ENCODE peak calls at places on chromosome 9, in ten cellular contexts. One of them, this sample, is unnamed.

GRCh38 chr9:17578911-17579793 is at the start of gene SH3GL2:
- DNase-seq in thyroid gland: peak
- DNase-seq in fibroblast of pulmonary artery: peak
- DNase-seq in transverse colon: peak
- DNase-seq in mammary epithelial cell: peak
- DNase-seq in spleen: no peak
- DNase-seq in MM.1S: peak
- DNase-seq in foreskin fibroblast: peak
- DNase-seq in mucosa of descending colon: peak
- DNase-seq in fibroblast of lung: peak
- DNase-seq in this sample: peak

GRCh38 chr9:107480386-107480789 is 9.2 kb downstream of the KLF4 start:
- DNase-seq in fibroblast of lung: peak
- DNase-seq in mucosa of descending colon: peak
- DNase-seq in mammary epithelial cell: peak
- DNase-seq in thyroid gland: peak
- DNase-seq in spleen: no peak
- DNase-seq in foreskin fibroblast: peak
- DNase-seq in MM.1S: peak
- DNase-seq in fibroblast of pulmonary artery: peak
- DNase-seq in transverse colon: no peak
- DNase-seq in this sample: no peak

GRCh38 chr9:85377751-85378289 is 363.9 kb downstream of the AGTPBP1 start:
- DNase-seq in mucosa of descending colon: no peak
- DNase-seq in transverse colon: no peak
- DNase-seq in mammary epithelial cell: peak
- DNase-seq in spleen: no peak
- DNase-seq in fibroblast of pulmonary artery: no peak
- DNase-seq in fibroblast of lung: no peak
- DNase-seq in thyroid gland: no peak
- DNase-seq in foreskin fibroblast: peak
- DNase-seq in MM.1S: no peak
- DNase-seq in this sample: peak

GRCh38 chr9:14281136-14281795 is 32.7 kb downstream of the NFIB start:
- DNase-seq in spleen: no peak
- DNase-seq in mammary epithelial cell: no peak
- DNase-seq in foreskin fibroblast: no peak
- DNase-seq in mucosa of descending colon: no peak
- DNase-seq in transverse colon: no peak
- DNase-seq in fibroblast of lung: no peak
- DNase-seq in MM.1S: no peak
- DNase-seq in thyroid gland: no peak
- DNase-seq in fibroblast of pulmonary artery: no peak
- DNase-seq in this sample: no peak

GRCh38 chr9:126625329-126626116 is 11.8 kb downstream of the LMX1B start:
- DNase-seq in mammary epithelial cell: no peak
- DNase-seq in mucosa of descending colon: no peak
- DNase-seq in MM.1S: no peak
- DNase-seq in foreskin fibroblast: no peak
- DNase-seq in fibroblast of pulmonary artery: no peak
- DNase-seq in thyroid gland: no peak
- DNase-seq in transverse colon: no peak
- DNase-seq in spleen: no peak
- DNase-seq in fibroblast of lung: no peak
- DNase-seq in this sample: no peak

GRCh38 chr9:76534031-76534430 is 75.0 kb downstream of the GCNT1 start:
- DNase-seq in mammary epithelial cell: no peak
- DNase-seq in MM.1S: no peak
- DNase-seq in fibroblast of lung: peak
- DNase-seq in foreskin fibroblast: no peak
- DNase-seq in thyroid gland: no peak
- DNase-seq in fibroblast of pulmonary artery: peak
- DNase-seq in mucosa of descending colon: no peak
- DNase-seq in spleen: no peak
- DNase-seq in transverse colon: no peak
- DNase-seq in this sample: no peak

GRCh38 chr9:83011611-83012010 is 51.3 kb downstream of the RASEF start:
- DNase-seq in fibroblast of pulmonary artery: no peak
- DNase-seq in mucosa of descending colon: no peak
- DNase-seq in foreskin fibroblast: no peak
- DNase-seq in mammary epithelial cell: no peak
- DNase-seq in transverse colon: no peak
- DNase-seq in spleen: no peak
- DNase-seq in MM.1S: no peak
- DNase-seq in fibroblast of lung: no peak
- DNase-seq in thyroid gland: no peak
- DNase-seq in this sample: no peak

GRCh38 chr9:21830589-21830988 is 28.2 kb downstream of the MTAP start:
- DNase-seq in mucosa of descending colon: no peak
- DNase-seq in spleen: no peak
- DNase-seq in transverse colon: no peak
- DNase-seq in MM.1S: no peak
- DNase-seq in mammary epithelial cell: peak
- DNase-seq in fibroblast of lung: no peak
- DNase-seq in foreskin fibroblast: no peak
- DNase-seq in fibroblast of pulmonary artery: no peak
- DNase-seq in thyroid gland: no peak
- DNase-seq in this sample: no peak

GRCh38 chr9:38030658-38031057 is 38.4 kb downstream of the SHB start:
- DNase-seq in foreskin fibroblast: no peak
- DNase-seq in MM.1S: no peak
- DNase-seq in fibroblast of lung: no peak
- DNase-seq in fibroblast of pulmonary artery: no peak
- DNase-seq in spleen: no peak
- DNase-seq in thyroid gland: no peak
- DNase-seq in mucosa of descending colon: no peak
- DNase-seq in mammary epithelial cell: no peak
- DNase-seq in transverse colon: no peak
- DNase-seq in this sample: no peak
- TF ChIP-seq CTCF in foreskin fibroblast: no peak
- TF ChIP-seq CTCF in MM.1S: no peak
- TF ChIP-seq CTCF in fibroblast of lung: no peak
- TF ChIP-seq CTCF in fibroblast of pulmonary artery: peak
- TF ChIP-seq CTCF in spleen: no peak
- TF ChIP-seq CTCF in thyroid gland: no peak
- TF ChIP-seq CTCF in mucosa of descending colon: no peak
- TF ChIP-seq CTCF in mammary epithelial cell: no peak
- TF ChIP-seq CTCF in transverse colon: no peak
- TF ChIP-seq CTCF in this sample: peak

GRCh38 chr9:121557581-121558422 is 58.2 kb upstream of the GGTA1 start:
- DNase-seq in MM.1S: no peak
- DNase-seq in thyroid gland: peak
- DNase-seq in mammary epithelial cell: peak
- DNase-seq in foreskin fibroblast: peak
- DNase-seq in fibroblast of lung: peak
- DNase-seq in mucosa of descending colon: no peak
- DNase-seq in transverse colon: peak
- DNase-seq in spleen: peak
- DNase-seq in fibroblast of pulmonary artery: peak
- DNase-seq in this sample: peak
- H3K4me3 ChIP-seq in MM.1S: no peak
- H3K4me3 ChIP-seq in thyroid gland: no peak
- H3K4me3 ChIP-seq in mammary epithelial cell: no peak
- H3K4me3 ChIP-seq in foreskin fibroblast: no peak
- H3K4me3 ChIP-seq in fibroblast of lung: no peak
- H3K4me3 ChIP-seq in mucosa of descending colon: no peak
- H3K4me3 ChIP-seq in transverse colon: no peak
- H3K4me3 ChIP-seq in spleen: no peak
- H3K4me3 ChIP-seq in fibroblast of pulmonary artery: no peak
- H3K4me3 ChIP-seq in this sample: no peak

DNA sequence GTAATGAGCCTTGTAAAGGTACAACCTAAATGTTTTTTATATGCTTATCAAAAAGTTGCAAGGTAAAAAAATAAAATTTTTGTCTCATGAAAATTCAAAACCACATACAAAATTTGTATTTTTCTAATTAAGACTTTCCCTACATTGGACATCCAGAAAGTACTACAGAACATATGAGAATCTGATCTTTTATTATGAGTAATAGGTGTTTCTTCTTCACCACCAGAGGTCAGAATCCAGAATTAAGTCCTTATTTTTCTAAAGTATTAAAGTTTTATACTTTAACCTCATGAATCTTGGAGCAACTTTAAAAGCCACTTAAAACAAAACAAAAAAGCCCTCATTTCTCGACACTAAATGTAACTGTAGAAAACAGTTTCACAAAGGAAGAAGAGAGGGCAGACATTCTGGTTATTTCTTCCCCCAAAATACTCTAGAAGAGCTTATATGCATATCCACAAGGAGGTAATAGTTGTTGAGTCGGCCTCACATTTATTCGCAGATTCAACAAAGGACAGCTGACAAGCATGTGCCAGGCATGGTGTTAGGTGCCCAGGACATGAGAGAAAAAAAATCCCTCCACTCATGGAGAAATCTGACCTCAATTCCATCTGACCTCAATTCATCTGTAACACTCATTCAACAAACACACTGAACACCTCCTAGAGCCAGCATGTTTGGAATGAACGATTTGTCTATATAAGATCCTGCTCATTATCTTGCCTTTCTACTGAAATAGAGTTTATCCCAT is 69.2 kb downstream of the MLLT3 start:
- DNase-seq in mucosa of descending colon: no peak
- DNase-seq in transverse colon: no peak
- DNase-seq in thyroid gland: no peak
- DNase-seq in MM.1S: peak
- DNase-seq in fibroblast of lung: peak
- DNase-seq in mammary epithelial cell: no peak
- DNase-seq in foreskin fibroblast: peak
- DNase-seq in spleen: no peak
- DNase-seq in fibroblast of pulmonary artery: peak
- DNase-seq in this sample: no peak
- TF ChIP-seq CTCF in mucosa of descending colon: no peak
- TF ChIP-seq CTCF in transverse colon: peak
- TF ChIP-seq CTCF in thyroid gland: no peak
- TF ChIP-seq CTCF in MM.1S: peak
- TF ChIP-seq CTCF in fibroblast of lung: no peak
- TF ChIP-seq CTCF in mammary epithelial cell: peak
- TF ChIP-seq CTCF in foreskin fibroblast: peak
- TF ChIP-seq CTCF in spleen: no peak
- TF ChIP-seq CTCF in fibroblast of pulmonary artery: peak
- TF ChIP-seq CTCF in this sample: peak

DNA sequence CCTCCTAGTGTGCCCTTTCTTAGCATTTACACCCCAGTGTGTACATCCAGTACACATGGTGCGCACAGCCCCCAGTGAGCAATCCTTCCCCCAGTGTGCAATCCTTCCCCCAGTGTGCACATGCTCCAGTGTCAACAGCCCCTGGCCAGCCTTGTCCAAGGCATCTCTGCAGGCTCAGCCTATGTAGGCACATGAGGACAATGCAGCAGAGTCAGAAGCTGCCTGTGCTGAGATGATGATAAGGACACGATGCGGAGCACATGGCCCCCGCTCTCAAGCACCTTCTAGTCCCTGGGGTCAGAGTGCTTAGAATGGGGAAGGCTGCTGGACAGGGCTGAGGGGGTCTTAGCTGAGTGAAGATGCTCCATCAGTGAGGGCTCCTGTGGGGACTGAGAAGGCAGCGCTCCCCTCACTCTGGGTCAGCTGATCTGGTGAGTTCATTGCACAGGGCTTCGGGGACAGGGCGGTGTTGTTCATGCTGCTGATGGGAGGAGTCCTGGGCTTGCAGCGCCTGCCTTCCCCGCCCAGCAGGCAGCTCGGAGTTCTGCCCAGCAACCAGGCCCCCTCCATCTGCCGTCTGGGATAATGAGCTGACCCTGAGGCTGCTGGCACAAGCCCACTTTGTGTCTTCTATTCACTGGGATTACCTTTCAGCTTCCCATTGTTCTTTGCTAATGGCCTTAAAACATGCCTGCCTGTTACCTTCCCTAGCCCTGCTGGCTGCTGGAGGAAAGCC is 70.0 kb downstream of the GADD45G start:
- DNase-seq in mucosa of descending colon: peak
- DNase-seq in MM.1S: no peak
- DNase-seq in mammary epithelial cell: no peak
- DNase-seq in fibroblast of lung: no peak
- DNase-seq in thyroid gland: no peak
- DNase-seq in transverse colon: peak
- DNase-seq in foreskin fibroblast: no peak
- DNase-seq in spleen: no peak
- DNase-seq in fibroblast of pulmonary artery: no peak
- DNase-seq in this sample: no peak
- H3K4me3 ChIP-seq in mucosa of descending colon: no peak
- H3K4me3 ChIP-seq in MM.1S: no peak
- H3K4me3 ChIP-seq in mammary epithelial cell: no peak
- H3K4me3 ChIP-seq in fibroblast of lung: no peak
- H3K4me3 ChIP-seq in thyroid gland: no peak
- H3K4me3 ChIP-seq in transverse colon: no peak
- H3K4me3 ChIP-seq in foreskin fibroblast: no peak
- H3K4me3 ChIP-seq in spleen: no peak
- H3K4me3 ChIP-seq in fibroblast of pulmonary artery: no peak
- H3K4me3 ChIP-seq in this sample: no peak

DNA sequence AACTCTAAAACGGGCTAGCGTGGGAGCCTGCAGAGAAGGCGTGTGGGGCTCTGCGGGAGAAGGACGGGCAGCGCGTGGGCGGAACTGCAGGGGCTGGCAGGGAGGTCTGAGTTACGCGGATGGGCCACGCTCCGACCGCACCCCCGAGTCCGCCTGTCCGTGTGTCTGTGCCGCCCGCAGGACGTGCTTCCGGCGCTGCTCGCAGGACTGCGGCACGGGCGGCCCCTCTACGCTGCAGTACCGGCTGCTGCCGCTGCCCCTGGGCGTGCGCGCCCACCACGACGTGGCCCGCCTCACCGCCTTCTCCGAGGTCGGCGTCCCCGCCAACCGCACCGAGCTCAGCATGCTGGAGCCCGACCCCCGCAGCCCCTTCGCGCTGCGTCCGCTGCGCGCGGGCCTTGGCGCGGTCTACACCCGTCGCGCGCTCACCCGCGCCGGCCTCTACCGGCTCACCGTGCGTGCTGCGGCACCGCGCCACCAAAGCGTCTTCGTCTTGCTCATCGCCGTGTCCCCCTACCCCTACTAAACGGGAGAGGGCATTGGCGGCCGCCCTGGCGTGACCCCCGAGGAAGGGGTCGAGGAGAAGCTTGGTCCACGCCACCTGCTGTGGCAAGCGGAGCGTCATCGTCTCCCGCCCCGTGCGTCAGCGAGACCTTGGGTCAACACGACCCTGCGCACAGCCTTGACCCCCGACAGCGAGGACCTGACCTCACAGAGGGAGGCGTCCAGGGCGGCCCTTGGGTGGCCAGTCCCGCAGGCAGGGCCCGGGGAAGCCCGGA is 11.4 kb upstream of the ASS1 start:
- DNase-seq in spleen: no peak
- DNase-seq in mammary epithelial cell: peak
- DNase-seq in mucosa of descending colon: peak
- DNase-seq in fibroblast of pulmonary artery: peak
- DNase-seq in foreskin fibroblast: peak
- DNase-seq in transverse colon: no peak
- DNase-seq in thyroid gland: peak
- DNase-seq in fibroblast of lung: peak
- DNase-seq in MM.1S: no peak
- DNase-seq in this sample: no peak
- TF ChIP-seq CTCF in spleen: peak
- TF ChIP-seq CTCF in mammary epithelial cell: peak
- TF ChIP-seq CTCF in mucosa of descending colon: peak
- TF ChIP-seq CTCF in fibroblast of pulmonary artery: no peak
- TF ChIP-seq CTCF in foreskin fibroblast: peak
- TF ChIP-seq CTCF in transverse colon: peak
- TF ChIP-seq CTCF in thyroid gland: peak
- TF ChIP-seq CTCF in fibroblast of lung: peak
- TF ChIP-seq CTCF in MM.1S: no peak
- TF ChIP-seq CTCF in this sample: peak